ENCODE peak calls at places on chromosomes 13 and 19, in ten cellular contexts. One of them, this sample, is unnamed.

GRCh38 chr13:30690282-30691188 is 44.8 kb upstream of the ALOX5AP start:
- DNase-seq in foreskin fibroblast: peak
- DNase-seq in B cell: peak
- DNase-seq in fibroblast of the aortic adventitia: peak
- DNase-seq in body of pancreas: peak
- DNase-seq in left ventricle myocardium inferior: peak
- DNase-seq in cardiac muscle cell: peak
- DNase-seq in AG04450: peak
- DNase-seq in CD8-positive, alpha-beta T cell: peak
- DNase-seq in AG09319: peak
- DNase-seq in this sample: no peak

GRCh38 chr13:99959538-99960230 is 11.9 kb downstream of the ZIC5 start:
- DNase-seq in foreskin fibroblast: no peak
- DNase-seq in B cell: peak
- DNase-seq in fibroblast of the aortic adventitia: peak
- DNase-seq in body of pancreas: no peak
- DNase-seq in left ventricle myocardium inferior: no peak
- DNase-seq in cardiac muscle cell: no peak
- DNase-seq in AG04450: no peak
- DNase-seq in CD8-positive, alpha-beta T cell: no peak
- DNase-seq in AG09319: no peak
- DNase-seq in this sample: no peak

GRCh38 chr19:45874620-45874966 is 10.5 kb downstream of the FOXA3 start:
- DNase-seq in foreskin fibroblast: no peak
- DNase-seq in B cell: no peak
- DNase-seq in fibroblast of the aortic adventitia: no peak
- DNase-seq in body of pancreas: no peak
- DNase-seq in left ventricle myocardium inferior: no peak
- DNase-seq in cardiac muscle cell: no peak
- DNase-seq in AG04450: no peak
- DNase-seq in CD8-positive, alpha-beta T cell: no peak
- DNase-seq in AG09319: no peak
- DNase-seq in this sample: no peak

GRCh38 chr19:35058370-35058769 is 16.8 kb downstream of the HPN start:
- DNase-seq in foreskin fibroblast: no peak
- DNase-seq in B cell: no peak
- DNase-seq in fibroblast of the aortic adventitia: no peak
- DNase-seq in body of pancreas: no peak
- DNase-seq in left ventricle myocardium inferior: no peak
- DNase-seq in cardiac muscle cell: no peak
- DNase-seq in AG04450: no peak
- DNase-seq in CD8-positive, alpha-beta T cell: no peak
- DNase-seq in AG09319: no peak
- DNase-seq in this sample: no peak

GRCh38 chr19:13629687-13630357 is 123.5 kb upstream of the CACNA1A start:
- DNase-seq in foreskin fibroblast: peak
- DNase-seq in B cell: no peak
- DNase-seq in fibroblast of the aortic adventitia: peak
- DNase-seq in body of pancreas: no peak
- DNase-seq in left ventricle myocardium inferior: no peak
- DNase-seq in cardiac muscle cell: peak
- DNase-seq in AG04450: no peak
- DNase-seq in CD8-positive, alpha-beta T cell: no peak
- DNase-seq in AG09319: no peak
- DNase-seq in this sample: no peak

GRCh38 chr13:109545964-109546363 is 240.4 kb downstream of the IRS2 start:
- DNase-seq in foreskin fibroblast: no peak
- DNase-seq in B cell: no peak
- DNase-seq in fibroblast of the aortic adventitia: no peak
- DNase-seq in body of pancreas: no peak
- DNase-seq in left ventricle myocardium inferior: no peak
- DNase-seq in cardiac muscle cell: no peak
- DNase-seq in AG04450: no peak
- DNase-seq in CD8-positive, alpha-beta T cell: no peak
- DNase-seq in AG09319: no peak
- DNase-seq in this sample: no peak

GRCh38 chr19:52809801-52810200 is 11.6 kb downstream of the ZNF28 start:
- DNase-seq in foreskin fibroblast: no peak
- DNase-seq in B cell: no peak
- DNase-seq in fibroblast of the aortic adventitia: no peak
- DNase-seq in body of pancreas: no peak
- DNase-seq in left ventricle myocardium inferior: no peak
- DNase-seq in cardiac muscle cell: no peak
- DNase-seq in AG04450: no peak
- DNase-seq in CD8-positive, alpha-beta T cell: no peak
- DNase-seq in AG09319: no peak
- DNase-seq in this sample: no peak

GRCh38 chr19:14786421-14786851 is 8.1 kb upstream of the ADGRE2 start:
- DNase-seq in foreskin fibroblast: peak
- DNase-seq in B cell: peak
- DNase-seq in fibroblast of the aortic adventitia: no peak
- DNase-seq in body of pancreas: no peak
- DNase-seq in left ventricle myocardium inferior: no peak
- DNase-seq in cardiac muscle cell: peak
- DNase-seq in AG04450: no peak
- DNase-seq in CD8-positive, alpha-beta T cell: no peak
- DNase-seq in AG09319: no peak
- DNase-seq in this sample: peak

GRCh38 chr19:58555369-58555885 is 522 bp upstream of the CHMP2A start:
- DNase-seq in foreskin fibroblast: no peak
- DNase-seq in B cell: no peak
- DNase-seq in fibroblast of the aortic adventitia: no peak
- DNase-seq in body of pancreas: no peak
- DNase-seq in left ventricle myocardium inferior: peak
- DNase-seq in cardiac muscle cell: no peak
- DNase-seq in AG04450: no peak
- DNase-seq in CD8-positive, alpha-beta T cell: no peak
- DNase-seq in AG09319: no peak
- DNase-seq in this sample: no peak

DNA sequence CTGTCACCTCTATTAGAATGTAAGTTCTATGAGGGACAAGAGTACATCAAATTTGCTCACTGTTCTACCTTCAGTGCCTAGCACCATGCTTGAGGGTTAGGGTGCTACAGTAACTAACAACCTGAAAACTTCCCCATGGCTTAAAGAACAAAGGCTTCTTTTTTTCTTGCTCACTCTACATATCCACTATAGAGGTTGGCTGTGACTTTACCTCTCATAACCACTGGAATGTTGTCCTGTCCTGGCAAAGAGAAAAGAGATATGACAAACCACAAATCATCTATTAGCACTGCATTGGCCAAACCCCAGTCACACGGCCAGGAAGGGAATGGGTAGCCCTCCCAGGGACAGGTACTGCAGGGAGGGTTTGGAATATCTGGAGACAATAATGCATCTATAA is 23.2 kb upstream of the ACOD1 start:
- DNase-seq in foreskin fibroblast: no peak
- DNase-seq in B cell: no peak
- DNase-seq in fibroblast of the aortic adventitia: no peak
- DNase-seq in body of pancreas: no peak
- DNase-seq in left ventricle myocardium inferior: no peak
- DNase-seq in cardiac muscle cell: no peak
- DNase-seq in AG04450: no peak
- DNase-seq in CD8-positive, alpha-beta T cell: no peak
- DNase-seq in AG09319: no peak
- DNase-seq in this sample: no peak
- TF ChIP-seq CTCF in foreskin fibroblast: no peak
- TF ChIP-seq CTCF in B cell: no peak
- TF ChIP-seq CTCF in fibroblast of the aortic adventitia: no peak
- TF ChIP-seq CTCF in body of pancreas: no peak
- TF ChIP-seq CTCF in left ventricle myocardium inferior: no peak
- TF ChIP-seq CTCF in cardiac muscle cell: no peak
- TF ChIP-seq CTCF in AG04450: no peak
- TF ChIP-seq CTCF in CD8-positive, alpha-beta T cell: no peak
- TF ChIP-seq CTCF in AG09319: no peak
- TF ChIP-seq CTCF in this sample: no peak

DNA sequence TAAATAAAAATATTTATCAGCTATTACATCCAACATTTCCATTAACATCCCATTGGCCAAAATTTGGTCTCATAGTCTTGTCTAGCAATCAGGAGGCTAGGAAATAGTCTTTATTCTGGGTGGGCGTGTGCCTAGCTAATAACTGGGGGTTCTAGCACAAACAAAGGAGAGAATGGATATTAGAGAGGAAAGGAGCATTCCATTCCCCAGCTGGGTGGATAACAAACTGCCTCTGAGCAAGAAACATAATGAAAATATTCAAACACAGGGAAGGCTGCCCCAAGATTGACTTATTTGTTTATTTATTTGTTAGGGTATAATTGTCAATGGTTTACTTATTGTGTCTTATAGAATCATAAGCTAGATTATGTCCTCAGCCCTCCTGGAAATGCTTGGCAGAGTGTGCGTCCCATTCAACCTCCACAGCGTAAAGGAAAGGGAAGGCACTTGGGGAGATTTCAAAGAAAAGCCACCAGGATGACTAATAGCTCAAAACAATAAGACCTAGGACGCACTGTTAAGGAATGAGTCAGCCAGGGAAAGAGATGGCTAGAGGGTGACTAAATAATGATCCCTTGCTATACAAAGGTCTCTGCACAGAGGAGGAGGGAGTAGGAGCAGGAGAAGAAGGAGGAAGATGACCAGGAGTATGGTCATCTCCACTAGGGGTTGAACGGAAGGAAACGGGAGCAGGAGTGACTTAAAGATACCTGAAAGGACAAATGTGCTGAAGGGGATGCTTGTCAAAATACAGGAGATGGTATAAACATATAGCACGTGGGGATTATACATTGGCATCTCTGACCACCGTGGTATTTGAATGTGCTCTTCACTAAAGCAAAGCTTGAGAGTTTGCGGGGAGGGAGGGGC is 23.5 kb upstream of the USP12 start:
- DNase-seq in foreskin fibroblast: peak
- DNase-seq in B cell: no peak
- DNase-seq in fibroblast of the aortic adventitia: peak
- DNase-seq in body of pancreas: no peak
- DNase-seq in left ventricle myocardium inferior: no peak
- DNase-seq in cardiac muscle cell: peak
- DNase-seq in AG04450: no peak
- DNase-seq in CD8-positive, alpha-beta T cell: no peak
- DNase-seq in AG09319: peak
- DNase-seq in this sample: peak
- TF ChIP-seq CTCF in foreskin fibroblast: no peak
- TF ChIP-seq CTCF in B cell: no peak
- TF ChIP-seq CTCF in fibroblast of the aortic adventitia: no peak
- TF ChIP-seq CTCF in body of pancreas: no peak
- TF ChIP-seq CTCF in left ventricle myocardium inferior: no peak
- TF ChIP-seq CTCF in cardiac muscle cell: no peak
- TF ChIP-seq CTCF in AG04450: no peak
- TF ChIP-seq CTCF in CD8-positive, alpha-beta T cell: no peak
- TF ChIP-seq CTCF in AG09319: no peak
- TF ChIP-seq CTCF in this sample: no peak

DNA sequence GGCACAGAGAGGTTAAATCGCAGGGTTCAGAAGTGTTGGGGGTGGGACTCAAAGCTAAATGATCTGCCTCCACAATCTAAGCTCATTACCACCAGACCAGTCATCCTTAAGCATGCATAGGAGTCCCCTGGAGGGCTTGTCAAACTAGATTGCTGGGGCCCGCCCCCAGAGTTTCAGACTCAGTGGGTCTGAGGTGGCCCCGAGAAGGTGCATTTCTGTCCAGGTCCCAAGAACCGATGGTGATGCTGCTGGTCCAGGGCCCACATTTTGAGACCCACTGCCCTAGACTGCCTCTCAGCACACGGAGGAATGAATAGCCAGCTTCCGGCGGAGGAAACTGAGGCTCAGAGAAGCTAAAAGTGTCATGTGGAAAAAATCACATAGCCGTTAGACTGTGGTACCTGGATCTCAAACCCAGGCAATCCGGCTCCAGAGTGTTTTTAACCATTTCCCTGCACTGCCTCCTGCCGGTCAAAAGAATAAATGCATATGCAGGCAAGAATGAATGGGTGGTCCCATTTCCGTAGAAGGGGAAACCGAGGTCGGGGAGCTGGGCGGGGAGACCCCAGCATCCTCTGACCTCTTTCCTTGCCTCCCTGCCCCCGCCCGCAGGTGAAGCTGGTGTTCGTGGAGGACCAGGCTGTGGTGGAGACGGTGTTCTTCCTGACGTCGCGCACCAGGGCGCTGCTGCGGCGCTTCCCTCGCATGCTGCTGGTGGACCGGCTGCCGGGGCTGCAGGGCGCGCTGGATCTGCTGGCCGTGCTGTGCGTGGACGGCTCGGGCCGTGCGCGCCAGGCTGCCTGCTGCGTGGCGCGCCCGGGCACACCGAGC is 23.8 kb downstream of the ZSWIM9 start:
- DNase-seq in foreskin fibroblast: no peak
- DNase-seq in B cell: peak
- DNase-seq in fibroblast of the aortic adventitia: peak
- DNase-seq in body of pancreas: no peak
- DNase-seq in left ventricle myocardium inferior: no peak
- DNase-seq in cardiac muscle cell: peak
- DNase-seq in AG04450: no peak
- DNase-seq in CD8-positive, alpha-beta T cell: no peak
- DNase-seq in AG09319: no peak
- DNase-seq in this sample: peak
- TF ChIP-seq CTCF in foreskin fibroblast: peak
- TF ChIP-seq CTCF in B cell: peak
- TF ChIP-seq CTCF in fibroblast of the aortic adventitia: peak
- TF ChIP-seq CTCF in body of pancreas: no peak
- TF ChIP-seq CTCF in left ventricle myocardium inferior: peak
- TF ChIP-seq CTCF in cardiac muscle cell: peak
- TF ChIP-seq CTCF in AG04450: peak
- TF ChIP-seq CTCF in CD8-positive, alpha-beta T cell: peak
- TF ChIP-seq CTCF in AG09319: peak
- TF ChIP-seq CTCF in this sample: peak

GRCh38 chr13:44230736-44231135 is 142.9 kb upstream of the SERP2 start:
- DNase-seq in foreskin fibroblast: no peak
- DNase-seq in B cell: no peak
- DNase-seq in fibroblast of the aortic adventitia: peak
- DNase-seq in body of pancreas: no peak
- DNase-seq in left ventricle myocardium inferior: no peak
- DNase-seq in cardiac muscle cell: peak
- DNase-seq in AG04450: no peak
- DNase-seq in CD8-positive, alpha-beta T cell: no peak
- DNase-seq in AG09319: no peak
- DNase-seq in this sample: no peak

GRCh38 chr13:44232729-44233128 is 140.9 kb upstream of the SERP2 start:
- DNase-seq in foreskin fibroblast: no peak
- DNase-seq in B cell: no peak
- DNase-seq in fibroblast of the aortic adventitia: no peak
- DNase-seq in body of pancreas: no peak
- DNase-seq in left ventricle myocardium inferior: no peak
- DNase-seq in cardiac muscle cell: no peak
- DNase-seq in AG04450: no peak
- DNase-seq in CD8-positive, alpha-beta T cell: no peak
- DNase-seq in AG09319: no peak
- DNase-seq in this sample: no peak

GRCh38 chr13:44229371-44230030 is 144.1 kb upstream of the SERP2 start:
- DNase-seq in foreskin fibroblast: no peak
- DNase-seq in B cell: no peak
- DNase-seq in fibroblast of the aortic adventitia: no peak
- DNase-seq in body of pancreas: no peak
- DNase-seq in left ventricle myocardium inferior: no peak
- DNase-seq in cardiac muscle cell: no peak
- DNase-seq in AG04450: no peak
- DNase-seq in CD8-positive, alpha-beta T cell: no peak
- DNase-seq in AG09319: no peak
- DNase-seq in this sample: peak

GRCh38 chr13:44230071-44230470 is 143.6 kb upstream of the SERP2 start:
- DNase-seq in foreskin fibroblast: no peak
- DNase-seq in B cell: no peak
- DNase-seq in fibroblast of the aortic adventitia: no peak
- DNase-seq in body of pancreas: no peak
- DNase-seq in left ventricle myocardium inferior: no peak
- DNase-seq in cardiac muscle cell: no peak
- DNase-seq in AG04450: no peak
- DNase-seq in CD8-positive, alpha-beta T cell: no peak
- DNase-seq in AG09319: no peak
- DNase-seq in this sample: peak

GRCh38 chr13:44231786-44232516 is 141.7 kb upstream of the SERP2 start:
- DNase-seq in foreskin fibroblast: peak
- DNase-seq in B cell: no peak
- DNase-seq in fibroblast of the aortic adventitia: peak
- DNase-seq in body of pancreas: peak
- DNase-seq in left ventricle myocardium inferior: no peak
- DNase-seq in cardiac muscle cell: peak
- DNase-seq in AG04450: peak
- DNase-seq in CD8-positive, alpha-beta T cell: no peak
- DNase-seq in AG09319: peak
- DNase-seq in this sample: peak
- TF ChIP-seq CTCF in foreskin fibroblast: no peak
- TF ChIP-seq CTCF in B cell: no peak
- TF ChIP-seq CTCF in fibroblast of the aortic adventitia: peak
- TF ChIP-seq CTCF in body of pancreas: no peak
- TF ChIP-seq CTCF in left ventricle myocardium inferior: no peak
- TF ChIP-seq CTCF in cardiac muscle cell: peak
- TF ChIP-seq CTCF in AG04450: no peak
- TF ChIP-seq CTCF in CD8-positive, alpha-beta T cell: no peak
- TF ChIP-seq CTCF in AG09319: peak
- TF ChIP-seq CTCF in this sample: no peak

This sample was measured in Caco-2.